ENCODE peak calls at places on chromosomes 3 and 15, in five cellular contexts. Y, O, N, Q and X are unnamed samples.

GRCh38 chr15:44535509-44536297 is 1.2 kb upstream of the EIF3J start:
- DNase-seq in Y (peak), O (no peak), N (no peak), Q (no peak), X (no peak)

GRCh38 chr15:39598958-39599845 is 18.3 kb downstream of the THBS1 start:
- DNase-seq in Y (no peak), O (peak), N (no peak), Q (peak), X (no peak)

GRCh38 chr3:138089091-138089490 is 26.3 kb downstream of the DZIP1L start:
- DNase-seq in Y (no peak), O (peak), N (no peak), Q (peak), X (peak)

GRCh38 chr15:51841401-51842040 is 12.1 kb downstream of the TMOD3 start:
- DNase-seq in Y (no peak), O (no peak), N (no peak), Q (no peak), X (no peak)

GRCh38 chr3:8663177-8664061 is 18.8 kb upstream of the SSUH2 start:
- DNase-seq in Y (peak), O (peak), N (peak), Q (peak), X (peak)

GRCh38 chr3:30613135-30613825 is 6.9 kb downstream of the TGFBR2 start:
- DNase-seq in Y (no peak), O (peak), N (no peak), Q (no peak), X (no peak)

GRCh38 chr3:31567036-31567435 is 34.3 kb downstream of the STT3B start:
- DNase-seq in Y (peak), O (no peak), N (no peak), Q (no peak), X (no peak)

GRCh38 chr3:187821616-187822317 is 76.5 kb upstream of the BCL6 start:
- DNase-seq in Y (no peak), O (no peak), N (no peak), Q (no peak), X (no peak)

GRCh38 chr15:95284933-95285401 is 1045.5 kb upstream of the NR2F2 start:
- DNase-seq in Y (no peak), O (peak), N (no peak), Q (peak), X (no peak)

DNA sequence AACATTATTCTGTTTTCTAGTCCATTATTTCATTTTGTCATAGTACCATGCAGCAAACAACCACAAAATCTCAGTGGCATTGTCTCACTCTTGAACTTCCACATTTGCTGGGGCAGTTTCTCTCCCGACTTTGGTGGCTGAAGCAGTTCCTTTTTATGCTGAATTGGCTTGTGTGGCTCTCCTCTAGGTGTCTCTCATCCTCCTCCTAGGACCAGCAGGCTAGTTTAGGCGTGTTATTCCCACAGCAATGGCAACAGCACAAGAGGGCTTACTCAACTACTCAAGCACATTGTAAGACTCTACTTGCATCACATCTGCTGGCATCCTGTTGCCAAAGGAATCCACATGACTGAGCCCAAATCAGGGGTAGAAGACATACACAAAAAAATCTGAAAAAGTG is 201.8 kb upstream of the KCNH8 start:
- DNase-seq in Y (peak), O (no peak), N (no peak), Q (no peak), X (peak)
- TF ChIP-seq CTCF in Y (peak), O (no peak), N (no peak), Q (no peak), X (no peak)

GRCh38 chr3:60090536-60090935 is 1040.7 kb upstream of the CFAP20DC start:
- DNase-seq in Y (no peak), O (no peak), N (no peak), Q (no peak), X (no peak)
- TF ChIP-seq CTCF in Y (no peak), O (no peak), N (no peak), Q (no peak), X (no peak)

GRCh38 chr15:29613951-29614382 is 208.3 kb downstream of the TJP1 start:
- DNase-seq in Y (peak), O (peak), N (no peak), Q (no peak), X (peak)
- TF ChIP-seq CTCF in Y (peak), O (no peak), N (peak), Q (no peak), X (peak)

GRCh38 chr15:101099183-101099582 is 152.7 kb downstream of the CHSY1 start:
- DNase-seq in Y (no peak), O (no peak), N (no peak), Q (no peak), X (no peak)
- TF ChIP-seq CTCF in Y (no peak), O (no peak), N (no peak), Q (no peak), X (no peak)

GRCh38 chr3:119808843-119809242 is 26.9 kb downstream of the NR1I2 start:
- DNase-seq in Y (no peak), O (no peak), N (no peak), Q (no peak), X (no peak)
- TF ChIP-seq CTCF in Y (no peak), O (no peak), N (no peak), Q (no peak), X (no peak)

DNA sequence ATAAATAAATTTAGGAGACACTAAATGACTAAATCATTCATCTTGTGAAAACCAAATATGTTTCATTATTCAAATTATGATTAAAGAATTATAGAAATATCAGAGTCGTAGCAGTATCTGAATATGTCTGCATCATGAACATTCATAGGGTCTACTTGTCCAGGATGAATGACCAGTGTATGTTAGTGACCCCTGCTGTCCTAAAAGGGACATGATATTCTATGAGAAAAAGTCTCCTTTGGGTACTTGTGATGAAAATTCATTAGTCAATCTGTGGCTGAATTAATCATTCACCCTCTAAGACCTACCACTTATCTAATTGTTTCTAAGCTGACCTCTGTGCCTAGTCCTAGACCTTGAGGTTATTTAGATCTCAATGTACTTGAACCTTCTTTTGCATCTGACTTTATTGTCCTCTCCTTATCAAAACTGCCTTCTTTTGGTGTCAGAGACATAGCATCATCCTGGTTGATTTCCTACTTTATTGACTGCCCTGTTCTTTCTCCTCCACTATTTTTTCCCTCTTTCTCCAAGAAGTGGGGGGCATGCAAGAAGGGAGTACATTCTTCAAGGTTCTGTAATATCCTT is 799.3 kb downstream of the DIPK2A start:
- DNase-seq in Y (no peak), O (peak), N (no peak), Q (peak), X (peak)
- TF ChIP-seq CTCF in Y (peak), O (peak), N (peak), Q (peak), X (peak)

GRCh38 chr3:195271859-195272243 is 892 bp upstream of the XXYLT1 start:
- DNase-seq in Y (no peak), O (no peak), N (no peak), Q (no peak), X (no peak)

GRCh38 chr3:195270079-195270349 is 945 bp downstream of the XXYLT1 start:
- DNase-seq in Y (no peak), O (no peak), N (no peak), Q (no peak), X (no peak)

GRCh38 chr3:195269375-195270078 is 1.4 kb downstream of the XXYLT1 start:
- DNase-seq in Y (no peak), O (no peak), N (no peak), Q (no peak), X (no peak)

GRCh38 chr3:195271116-195271858 is at the start of gene XXYLT1:
- DNase-seq in Y (peak), O (peak), N (no peak), Q (peak), X (peak)

DNA sequence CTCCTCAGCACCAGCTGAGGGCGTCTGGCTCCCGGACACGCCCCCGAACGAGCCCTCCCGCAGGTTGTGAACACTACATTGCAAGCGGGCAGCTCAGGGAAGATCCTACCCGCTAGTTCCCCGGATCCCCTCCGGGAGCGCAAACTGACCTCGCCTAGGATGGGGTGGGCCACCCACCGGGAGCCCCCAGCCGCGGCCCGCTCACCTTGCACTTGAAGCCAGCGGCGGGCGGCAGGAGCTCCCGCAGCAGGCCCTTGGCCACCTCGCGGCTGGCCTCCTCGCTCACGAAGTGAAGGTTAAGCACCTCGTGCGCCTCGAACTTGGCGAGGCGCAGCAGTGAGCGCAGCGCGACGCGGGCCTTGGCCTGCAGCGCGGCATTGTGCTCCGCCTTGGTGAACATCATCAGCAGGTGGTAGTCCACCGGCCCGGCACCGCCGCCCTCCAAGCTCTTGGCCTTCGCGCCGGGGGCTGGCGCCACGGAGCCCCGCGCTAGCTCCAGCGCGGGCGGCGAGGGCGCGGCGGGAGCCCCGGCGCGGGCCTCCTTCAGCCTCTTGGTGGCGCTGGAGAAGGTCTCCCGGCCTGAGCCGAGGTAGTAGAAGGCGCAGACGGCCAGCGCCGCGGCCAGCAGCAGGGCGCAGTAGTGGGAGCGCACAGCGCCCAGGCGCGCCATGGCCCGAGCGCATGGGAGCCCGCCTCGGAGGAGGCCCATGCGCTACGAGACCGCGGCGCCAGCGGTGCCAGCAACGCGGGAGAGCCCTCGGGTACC is 426 bp downstream of the XXYLT1 start:
- DNase-seq in Y (peak), O (peak), N (no peak), Q (peak), X (peak)
- TF ChIP-seq CTCF in Y (peak), O (peak), N (peak), Q (peak), X (peak)

DNA sequence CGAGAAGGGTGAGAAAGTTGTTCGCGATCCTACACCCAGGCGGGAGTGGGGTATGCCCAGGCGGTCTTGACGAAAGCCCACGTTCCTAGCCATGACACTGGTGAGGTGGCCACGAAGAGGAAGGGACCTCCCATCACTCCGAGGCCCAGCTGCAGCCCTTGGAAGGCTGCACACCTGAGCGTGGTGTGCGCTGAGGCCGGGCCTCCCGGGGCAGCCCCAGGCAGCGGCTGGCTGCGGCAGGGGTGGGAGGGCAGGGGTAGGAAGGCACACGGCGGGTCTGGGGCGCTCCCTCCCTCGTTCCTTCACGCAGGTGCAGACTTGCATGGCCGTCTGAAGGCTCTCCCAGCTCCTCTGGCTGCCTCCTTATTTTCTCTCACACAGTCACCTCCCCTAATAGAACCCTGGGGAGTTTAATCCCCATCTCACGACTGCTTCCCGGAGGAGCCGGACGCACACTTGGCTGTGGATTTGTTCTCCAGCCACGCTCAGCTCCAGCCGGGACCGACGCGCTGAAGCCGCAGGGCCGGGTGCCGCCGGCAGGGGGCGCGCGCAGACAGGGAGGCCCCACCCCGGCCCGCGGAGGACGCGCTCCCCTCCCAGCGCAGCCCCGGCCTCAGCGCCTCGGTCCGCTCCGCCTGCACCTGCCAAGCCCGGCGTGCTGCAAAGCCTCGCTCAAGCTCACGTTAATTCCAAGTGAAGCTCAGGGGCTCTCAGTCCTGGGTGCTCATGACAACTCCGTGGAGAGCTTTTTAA is 37.8 kb upstream of the MUC4 start:
- DNase-seq in Y (no peak), O (peak), N (no peak), Q (no peak), X (no peak)
- TF ChIP-seq CTCF in Y (no peak), O (peak), N (no peak), Q (no peak), X (no peak)